ENCODE peak calls at places on chromosomes 2 and 18, in five cellular contexts. Y, A, G, U and B are unnamed samples.

GRCh38 chr18:44826418-44827259 is 146.0 kb downstream of the SETBP1 start:
- DNase-seq in G (peak; percentile 98), A (peak; percentile 77), Y (no peak), U (peak; percentile 84), B (no peak)

GRCh38 chr2:232325324-232326273 is 53.0 kb upstream of the ALPP start:
- DNase-seq in A (peak; percentile 62), U (peak; percentile 78), Y (no peak), G (no peak), B (peak; percentile 88)

GRCh38 chr18:48825101-48825745 is 125.5 kb downstream of the SMAD7 start:
- DNase-seq in Y (no peak), A (no peak), G (peak; percentile 49), U (peak; percentile 15), B (peak; percentile 41)

GRCh38 chr2:127051116-127051779 is 55.7 kb downstream of the BIN1 start:
- DNase-seq in A (no peak), U (no peak), Y (no peak), G (no peak), B (no peak)

GRCh38 chr2:137220438-137220998 is 455.2 kb downstream of the THSD7B start:
- DNase-seq in A (no peak), G (peak; percentile 69), U (no peak), Y (no peak), B (no peak)

GRCh38 chr2:233346930-233347329 is 7.4 kb upstream of the DGKD start:
- DNase-seq in G (no peak), Y (no peak), U (no peak), A (no peak), B (no peak)

GRCh38 chr2:153477096-153477555 is 1.4 kb downstream of the RPRM start:
- DNase-seq in G (no peak), Y (no peak), U (no peak), A (peak; percentile 51), B (peak; percentile 89)

GRCh38 chr2:8587251-8587791 is 94.5 kb upstream of the ID2 start:
- DNase-seq in A (no peak), G (no peak), U (no peak), Y (no peak), B (peak; percentile 52)

GRCh38 chr2:138779451-138780440 is at the start of gene NXPH2:
- DNase-seq in Y (no peak), A (peak; percentile 79), U (no peak), G (no peak), B (peak; percentile 84)

GRCh38 chr2:125797192-125797591 is 858.8 kb upstream of the GYPC start:
- DNase-seq in U (no peak), G (no peak), Y (no peak), A (no peak), B (no peak)

GRCh38 chr2:121155502-121156056 is 129.4 kb downstream of the TFCP2L1 start:
- DNase-seq in G (no peak), A (no peak), Y (no peak), U (peak; percentile 86), B (no peak)

GRCh38 chr2:97267411-97268074 is 154.6 kb downstream of the ANKRD36 start:
- DNase-seq in U (peak; percentile 18), G (no peak), Y (no peak), A (peak; percentile 1), B (peak; percentile 41)

GRCh38 chr2:28000287-28000686 is 109.8 kb downstream of the BABAM2 start:
- DNase-seq in A (no peak), Y (no peak), U (no peak), G (no peak), B (no peak)

GRCh38 chr2:166614027-166614426 is 120.0 kb upstream of the SCN7A start:
- DNase-seq in Y (no peak), G (no peak), U (no peak), A (peak; percentile 42), B (no peak)

GRCh38 chr18:48184118-48184517 is 225.1 kb downstream of the ZBTB7C start:
- DNase-seq in A (no peak), Y (no peak), U (no peak), G (no peak), B (no peak)

GRCh38 chr2:148530350-148530749 is 114.2 kb upstream of the EPC2 start:
- DNase-seq in Y (no peak), U (no peak), G (no peak), A (no peak), B (no peak)

GRCh38 chr18:79785831-79786230 is 11.9 kb upstream of the KCNG2 start:
- DNase-seq in U (no peak), Y (no peak), A (no peak), G (no peak), B (no peak)

GRCh38 chr18:49479381-49480137 is 7.5 kb downstream of the C18orf32 start:
- DNase-seq in U (no peak), G (no peak), A (no peak), Y (no peak), B (no peak)

GRCh38 chr2:16105664-16106281 is 165.4 kb downstream of the MYCN start:
- DNase-seq in G (no peak), U (no peak), Y (no peak), A (peak; percentile 84), B (peak; percentile 97)

GRCh38 chr2:8672940-8673339 is 8.9 kb upstream of the ID2 start:
- DNase-seq in A (no peak), G (no peak), U (no peak), Y (no peak), B (no peak)

GRCh38 chr2:15949126-15949525 is 8.8 kb downstream of the MYCN start:
- DNase-seq in Y (no peak), U (no peak), G (no peak), A (no peak), B (no peak)

GRCh38 chr2:236903978-236904377 is 181.7 kb upstream of the COPS8 start:
- DNase-seq in A (no peak), Y (no peak), G (no peak), U (no peak), B (no peak)

GRCh38 chr2:122652670-122653069 is 897.2 kb downstream of the TSN start:
- DNase-seq in Y (no peak), G (no peak), U (no peak), A (no peak), B (no peak)

GRCh38 chr2:120559401-120559800 is 176.3 kb upstream of the GLI2 start:
- DNase-seq in G (peak; percentile 99), A (no peak), U (no peak), Y (no peak), B (no peak)

GRCh38 chr2:235963853-235964577 is 204.2 kb downstream of the GBX2 start:
- DNase-seq in Y (no peak), A (no peak), G (no peak), U (no peak), B (no peak)

GRCh38 chr2:178016612-178017011 is 56.0 kb downstream of the PDE11A start:
- DNase-seq in A (no peak), G (no peak), Y (no peak), U (no peak), B (no peak)
- H3K4me3 ChIP-seq in A (no peak overlapping the region), G (no peak overlapping the region), Y (no peak overlapping the region), U (no peak overlapping the region), B (no peak overlapping the region)

DNA sequence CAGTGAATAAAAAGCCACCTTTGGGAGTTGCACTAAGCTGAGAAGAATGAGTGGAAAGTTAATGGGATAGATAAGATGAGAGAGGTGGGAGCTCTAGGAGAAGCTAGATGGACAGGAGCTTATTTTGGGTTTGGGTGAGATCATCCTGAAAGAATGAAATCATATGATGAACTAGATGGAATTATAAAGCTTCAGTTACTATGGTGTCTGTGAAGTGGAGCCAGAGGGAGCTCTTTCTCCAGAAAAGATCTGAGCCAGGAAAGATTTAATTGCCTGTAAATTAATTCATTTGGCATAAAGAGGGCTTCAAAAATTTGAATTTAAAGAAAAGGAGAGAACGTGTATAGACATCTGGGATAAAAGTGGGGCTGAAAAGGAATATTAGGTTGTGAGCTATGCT is 10.3 kb downstream of the DNAH6 start:
- DNase-seq in A (no peak), Y (no peak), G (no peak), U (no peak), B (no peak)
- TF ChIP-seq CTCF in A (no peak), Y (peak; percentile 48), G (no peak), U (peak; percentile 21), B (peak; percentile 50)

DNA sequence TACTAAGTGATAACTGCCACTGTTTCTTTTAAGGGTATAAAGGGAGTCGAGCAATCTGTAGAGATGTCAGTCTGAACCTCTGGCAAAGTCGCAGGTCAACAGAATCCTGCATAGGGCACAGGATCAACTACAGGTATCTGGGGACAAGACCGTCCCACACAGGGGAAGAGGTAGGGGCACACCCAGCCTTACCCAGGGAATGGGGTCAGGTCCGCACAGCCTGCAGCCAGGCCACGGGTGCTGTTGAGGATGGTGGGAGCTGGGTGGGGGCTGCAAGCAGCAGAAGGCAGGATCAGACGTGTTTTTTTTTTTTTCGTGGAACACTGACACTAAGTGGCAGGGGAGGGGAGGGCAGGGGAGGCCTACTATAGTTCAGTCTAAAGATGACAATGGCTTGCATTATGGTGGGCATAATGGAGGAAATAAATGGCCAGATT is 41.9 kb downstream of the HDLBP start:
- DNase-seq in A (peak; percentile 4), U (no peak), Y (no peak), G (no peak), B (peak; percentile 60)
- H3K4me3 ChIP-seq in A (peak overlapping the region; percentile 87), U (no peak overlapping the region), Y (peak overlapping the region; percentile 68), G (no peak overlapping the region), B (peak overlapping the region; percentile 79)

GRCh38 chr2:65800998-65801397 is 368.6 kb upstream of the SPRED2 start:
- DNase-seq in A (peak; percentile 11), G (peak; percentile 3), U (peak; percentile 23), Y (peak; percentile 28), B (peak; percentile 84)
- TF ChIP-seq CTCF in A (peak; percentile 45), G (peak; percentile 37), U (peak; percentile 29), Y (peak; percentile 61), B (peak; percentile 84)

GRCh38 chr2:67498931-67499330 is 101.8 kb downstream of the ETAA1 start:
- DNase-seq in Y (no peak), A (no peak), G (no peak), U (no peak), B (no peak)

GRCh38 chr2:67502346-67503065 is 105.4 kb downstream of the ETAA1 start:
- DNase-seq in Y (no peak), A (no peak), G (no peak), U (no peak), B (no peak)

GRCh38 chr2:67503066-67503795 is 106.1 kb downstream of the ETAA1 start:
- DNase-seq in A (no peak), Y (no peak), U (no peak), G (peak; percentile 67), B (no peak)

DNA sequence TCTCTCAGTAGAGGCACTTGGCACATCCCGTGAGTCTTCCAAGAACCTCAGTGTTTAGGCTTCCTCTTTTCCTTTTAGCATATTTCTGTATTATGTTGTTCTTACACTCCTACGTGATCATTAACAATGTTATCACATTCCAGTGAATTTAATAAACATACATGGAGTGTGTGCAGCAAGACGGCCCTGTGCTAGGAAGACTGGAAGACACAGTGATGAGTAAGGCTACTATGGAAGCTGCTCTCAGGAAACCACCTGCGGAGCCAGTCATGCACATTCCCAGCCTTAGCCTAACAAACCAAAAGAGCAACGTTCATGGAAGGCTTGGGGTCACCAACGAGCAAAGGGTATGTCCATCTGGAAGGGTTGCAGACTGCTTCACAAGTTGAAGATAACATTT is 103.4 kb downstream of the ETAA1 start:
- DNase-seq in G (peak; percentile 7), Y (no peak), A (no peak), U (no peak), B (no peak)
- H3K4me3 ChIP-seq in G (no peak overlapping the region), Y (no peak overlapping the region), A (no peak overlapping the region), U (no peak overlapping the region), B (no peak overlapping the region)

DNA sequence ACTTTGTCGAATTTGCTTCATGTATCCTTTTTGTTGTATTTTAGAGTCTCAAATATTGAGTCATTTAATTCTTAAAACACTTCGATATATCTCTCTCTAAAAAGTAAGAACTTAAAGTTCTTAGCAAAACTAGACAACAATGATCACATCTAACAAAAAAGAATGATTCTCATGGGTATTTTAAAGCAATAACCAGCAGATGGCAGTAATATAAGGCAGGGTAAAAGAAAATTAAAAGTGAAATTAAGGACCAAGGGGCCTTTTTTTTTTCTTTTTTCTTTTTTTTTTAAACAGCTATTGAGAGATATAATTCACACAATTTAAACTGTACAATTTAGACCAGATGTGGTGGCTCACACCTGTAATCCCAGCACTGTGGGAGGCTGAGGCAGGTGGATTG is 9.9 kb upstream of the AOX1 start:
- DNase-seq in Y (no peak), U (no peak), G (peak; percentile 22), A (no peak), B (no peak)
- TF ChIP-seq CTCF in Y (peak; percentile 56), U (no peak), G (peak; percentile 24), A (peak; percentile 49), B (peak; percentile 68)